ENCODE peak calls at places on chromosome 5, in nine cellular contexts. T is kidney, Q is heart left ventricle, D is GM10248, E is ovary, F is pancreas, H is progenitor cell of endocrine pancreas, U is transverse colon, O is PC-9. X is an unnamed sample.

GRCh38 chr5:30736642-30737041 is 456.8 kb upstream of the CDH6 start:
- DNase-seq in O (no peak), H (no peak), F (no peak), D (no peak), U (no peak), T (no peak), Q (no peak), E (no peak), X (no peak)

GRCh38 chr5:157431544-157432200 is 28.3 kb upstream of the NIPAL4 start:
- DNase-seq in U (peak; percentile 23), O (no peak), T (no peak), Q (no peak), H (no peak), E (no peak), D (peak; percentile 56), F (no peak), X (peak; percentile 37)

GRCh38 chr5:126808619-126809018 is 31.7 kb downstream of the LMNB1 start:
- DNase-seq in D (peak; percentile 47), E (no peak), Q (no peak), U (no peak), T (no peak), F (no peak), H (no peak), O (no peak), X (no peak)

GRCh38 chr5:171444582-171444981 is 25.1 kb downstream of the FGF18 start:
- DNase-seq in D (no peak), E (no peak), F (no peak), O (no peak), U (no peak), T (no peak), Q (no peak), H (no peak), X (no peak)

GRCh38 chr5:130549884-130550552 is 615.0 kb downstream of the HINT1 start:
- DNase-seq in F (no peak), E (no peak), D (no peak), Q (no peak), U (no peak), T (no peak), O (peak; percentile 60), H (no peak), X (peak; percentile 6)

GRCh38 chr5:158756873-158757272 is 342.8 kb downstream of the EBF1 start:
- DNase-seq in F (no peak), D (no peak), U (no peak), T (no peak), H (no peak), Q (no peak), E (no peak), O (no peak), X (no peak)

GRCh38 chr5:104512063-104512798 is 949.6 kb upstream of the NUDT12 start:
- DNase-seq in O (no peak), E (no peak), H (no peak), Q (no peak), F (no peak), T (no peak), D (no peak), U (no peak), X (no peak)

GRCh38 chr5:90168399-90168798 is 241.2 kb downstream of the CETN3 start:
- DNase-seq in H (no peak), F (no peak), U (no peak), E (no peak), Q (no peak), D (no peak), O (no peak), T (no peak), X (no peak)

GRCh38 chr5:81768960-81769452 is 18.1 kb upstream of the SSBP2 start:
- DNase-seq in O (peak; percentile 47), H (no peak), D (no peak), T (no peak), F (no peak), Q (no peak), E (no peak), U (no peak), X (no peak)

GRCh38 chr5:38446029-38446522 is 110.4 kb downstream of the LIFR start:
- DNase-seq in F (no peak), D (no peak), O (no peak), Q (no peak), H (no peak), E (no peak), T (no peak), U (no peak), X (no peak)

GRCh38 chr5:58771750-58772149 is 188.9 kb downstream of the RAB3C start:
- DNase-seq in T (no peak), U (no peak), O (no peak), F (no peak), D (no peak), Q (no peak), E (no peak), H (no peak), X (no peak)

GRCh38 chr5:109964136-109964535 is 274.4 kb downstream of the MAN2A1 start:
- DNase-seq in E (no peak), D (no peak), F (no peak), Q (no peak), T (no peak), O (no peak), U (no peak), H (no peak), X (no peak)

GRCh38 chr5:143536364-143536763 is 132.9 kb upstream of the NR3C1 start:
- DNase-seq in Q (peak; percentile 55), H (no peak), U (no peak), F (peak; percentile 8), E (no peak), D (no peak), O (peak; percentile 78), T (no peak), X (no peak)

GRCh38 chr5:40594811-40595210 is 84.9 kb upstream of the PTGER4 start:
- DNase-seq in F (no peak), E (no peak), O (no peak), Q (no peak), D (no peak), H (no peak), T (no peak), U (no peak), X (no peak)

GRCh38 chr5:160833806-160834205 is 18.2 kb downstream of the ATP10B start:
- DNase-seq in H (no peak), Q (no peak), E (no peak), F (no peak), O (no peak), T (no peak), D (no peak), U (no peak), X (no peak)

DNA sequence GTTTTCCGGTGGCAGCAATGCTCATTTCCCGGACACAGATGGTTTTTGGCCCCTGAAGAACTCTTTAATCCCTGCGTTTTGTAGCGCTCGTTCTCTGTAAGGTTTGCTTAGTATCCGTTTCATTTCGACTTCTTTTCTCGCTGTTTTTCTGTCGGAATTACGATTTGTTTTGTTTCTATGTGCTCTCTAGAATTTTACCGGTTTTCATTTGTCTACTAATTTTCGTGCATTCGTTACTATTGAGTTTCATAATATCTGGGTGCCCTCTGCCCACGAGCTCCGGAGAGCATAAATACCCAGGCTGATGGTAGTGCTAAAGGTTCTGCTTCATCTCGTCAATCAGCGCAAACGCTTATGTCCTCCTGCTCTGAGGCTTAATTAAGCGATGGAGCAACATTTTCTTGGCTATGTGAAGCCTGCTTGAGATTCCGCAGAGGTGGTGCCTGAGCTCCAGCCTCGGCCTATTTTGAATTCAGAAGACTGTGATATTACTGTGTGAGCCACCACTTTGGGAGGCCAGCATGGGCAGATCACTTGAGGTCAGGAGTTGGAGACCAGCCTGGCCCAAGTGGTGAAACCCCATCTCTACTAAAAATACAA is 44.9 kb downstream of the ANXA2R start:
- DNase-seq in D (no peak), H (no peak), F (no peak), U (no peak), T (no peak), O (no peak), Q (no peak), E (no peak), X (no peak)
- TF ChIP-seq CTCF in D (no peak), H (no peak), F (no peak), U (no peak), T (no peak), O (no peak), Q (no peak), E (no peak), X (peak; percentile 61)

GRCh38 chr5:77438057-77438456 is 54.1 kb downstream of the WDR41 start:
- DNase-seq in E (no peak), H (no peak), F (no peak), T (no peak), D (no peak), O (no peak), Q (no peak), U (no peak), X (no peak)

GRCh38 chr5:77431286-77431685 is 60.8 kb downstream of the WDR41 start:
- DNase-seq in U (no peak), T (no peak), Q (no peak), F (no peak), O (no peak), E (no peak), D (no peak), H (no peak), X (no peak)

GRCh38 chr5:77431719-77432118 is 60.4 kb downstream of the WDR41 start:
- DNase-seq in Q (no peak), O (no peak), U (no peak), D (no peak), E (no peak), F (no peak), H (no peak), T (no peak), X (no peak)

GRCh38 chr5:77437194-77437593 is 54.9 kb downstream of the WDR41 start:
- DNase-seq in D (no peak), H (no peak), O (no peak), U (no peak), T (no peak), E (no peak), F (no peak), Q (no peak), X (no peak)
- TF ChIP-seq CTCF in D (peak; percentile 22), H (peak; percentile 47), O (peak; percentile 36), U (peak; percentile 13), T (no peak), E (no peak), F (no peak), Q (no peak), X (no peak)

DNA sequence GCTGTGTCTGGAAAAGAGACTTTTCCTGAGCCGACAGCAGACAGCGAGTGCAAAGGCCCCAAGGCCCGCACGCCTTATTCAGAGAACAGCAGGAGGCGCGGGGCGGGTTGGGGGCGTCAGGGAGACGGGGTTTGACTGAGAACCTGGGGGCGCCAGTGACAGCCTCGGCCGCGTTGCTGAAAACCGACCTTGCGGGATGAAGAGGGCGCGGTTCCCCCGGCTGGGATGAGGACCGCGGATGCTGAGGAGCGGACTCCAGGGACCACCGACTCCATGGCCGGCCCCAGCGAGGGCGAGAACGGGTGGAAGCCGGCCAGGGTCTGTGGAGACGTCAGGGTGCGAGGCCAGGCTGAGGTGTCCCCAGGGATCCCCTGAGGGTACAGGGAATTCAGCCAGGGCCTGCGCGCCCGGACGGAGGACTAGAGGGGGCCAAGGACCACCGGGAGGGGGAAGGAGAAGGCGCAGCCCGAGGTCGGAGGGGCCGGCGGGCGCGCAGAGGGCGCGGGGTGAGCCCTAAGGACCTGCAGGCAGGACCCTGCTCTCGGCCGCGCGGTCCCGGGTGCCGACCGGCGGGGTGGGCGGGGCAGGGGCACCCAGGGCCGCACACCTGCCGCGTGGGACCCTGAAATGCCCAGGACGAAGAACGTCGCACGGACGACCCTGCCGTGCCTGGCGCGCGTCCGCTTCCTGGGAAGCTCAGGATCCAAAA is 836 bp upstream of the AHRR start:
- DNase-seq in H (no peak), T (no peak), F (no peak), Q (no peak), D (peak; percentile 18), O (no peak), E (no peak), U (no peak), X (peak; percentile 19)
- TF ChIP-seq CTCF in H (no peak), T (no peak), F (no peak), Q (no peak), D (no peak), O (no peak), E (no peak), U (no peak), X (no peak)

GRCh38 chr5:165579911-165580310 is 2074.5 kb downstream of the MAT2B start:
- DNase-seq in U (no peak), F (no peak), Q (no peak), O (no peak), H (no peak), T (no peak), D (no peak), E (no peak), X (no peak)
- TF ChIP-seq CTCF in U (no peak), F (no peak), Q (no peak), O (no peak), H (no peak), T (no peak), D (no peak), E (no peak), X (no peak)

X was measured in activated CD8-positive, alpha-beta T cell treated with anti-CD3 and anti-CD28 coated beads for 36 hours.